ENCODE peak calls at places on chromosomes 13 and 19, in nine cellular contexts. One of them, this sample, is unnamed.

GRCh38 chr13:49428041-49428763 is 15.7 kb downstream of the CAB39L start:
- DNase-seq in NCI-H2171 treated with DMSO at 0.1 percent for 48 hours: no peak
- DNase-seq in occipital lobe: no peak
- DNase-seq in SK-MEL-5: no peak
- DNase-seq in AG10803: no peak
- DNase-seq in A172: no peak
- DNase-seq in GM23338: no peak
- DNase-seq in H54: no peak
- DNase-seq in testis: no peak
- DNase-seq in this sample: peak; percentile 40

GRCh38 chr13:35210234-35210633 is 266.3 kb downstream of the MAB21L1 start:
- DNase-seq in NCI-H2171 treated with DMSO at 0.1 percent for 48 hours: peak; percentile 33
- DNase-seq in occipital lobe: no peak
- DNase-seq in SK-MEL-5: peak; percentile 55
- DNase-seq in AG10803: peak; percentile 8
- DNase-seq in A172: no peak
- DNase-seq in GM23338: no peak
- DNase-seq in H54: no peak
- DNase-seq in testis: no peak
- DNase-seq in this sample: peak; percentile 50

GRCh38 chr13:75829874-75830273 is 193.7 kb downstream of the LMO7 start:
- DNase-seq in NCI-H2171 treated with DMSO at 0.1 percent for 48 hours: no peak
- DNase-seq in occipital lobe: no peak
- DNase-seq in SK-MEL-5: no peak
- DNase-seq in AG10803: peak; percentile 30
- DNase-seq in A172: no peak
- DNase-seq in GM23338: no peak
- DNase-seq in H54: no peak
- DNase-seq in testis: no peak
- DNase-seq in this sample: no peak

GRCh38 chr19:1421958-1422305 is 14.5 kb downstream of the DAZAP1 start:
- DNase-seq in NCI-H2171 treated with DMSO at 0.1 percent for 48 hours: no peak
- DNase-seq in occipital lobe: no peak
- DNase-seq in SK-MEL-5: no peak
- DNase-seq in AG10803: no peak
- DNase-seq in A172: no peak
- DNase-seq in GM23338: no peak
- DNase-seq in H54: no peak
- DNase-seq in testis: no peak
- DNase-seq in this sample: no peak

GRCh38 chr19:50906217-50906616 is 5.0 kb downstream of the KLK4 start:
- DNase-seq in NCI-H2171 treated with DMSO at 0.1 percent for 48 hours: no peak
- DNase-seq in occipital lobe: no peak
- DNase-seq in SK-MEL-5: peak; percentile 69
- DNase-seq in AG10803: no peak
- DNase-seq in A172: no peak
- DNase-seq in GM23338: peak; percentile 93
- DNase-seq in H54: no peak
- DNase-seq in testis: peak; percentile 52
- DNase-seq in this sample: peak; percentile 20

GRCh38 chr19:17686027-17686511 is 2.1 kb downstream of the UNC13A start:
- DNase-seq in NCI-H2171 treated with DMSO at 0.1 percent for 48 hours: no peak
- DNase-seq in occipital lobe: peak; percentile 61
- DNase-seq in SK-MEL-5: no peak
- DNase-seq in AG10803: no peak
- DNase-seq in A172: no peak
- DNase-seq in GM23338: peak; percentile 69
- DNase-seq in H54: no peak
- DNase-seq in testis: no peak
- DNase-seq in this sample: no peak

GRCh38 chr13:81639984-81640582 is 1299.2 kb upstream of the SPRY2 start:
- DNase-seq in NCI-H2171 treated with DMSO at 0.1 percent for 48 hours: no peak
- DNase-seq in occipital lobe: no peak
- DNase-seq in SK-MEL-5: peak; percentile 64
- DNase-seq in AG10803: no peak
- DNase-seq in A172: peak; percentile 13
- DNase-seq in GM23338: peak; percentile 36
- DNase-seq in H54: peak; percentile 8
- DNase-seq in testis: peak; percentile 65
- DNase-seq in this sample: peak; percentile 13

GRCh38 chr13:59088716-59089115 is 1075.0 kb downstream of the DIAPH3 start:
- DNase-seq in NCI-H2171 treated with DMSO at 0.1 percent for 48 hours: no peak
- DNase-seq in occipital lobe: no peak
- DNase-seq in SK-MEL-5: no peak
- DNase-seq in AG10803: no peak
- DNase-seq in A172: peak; percentile 43
- DNase-seq in GM23338: no peak
- DNase-seq in H54: no peak
- DNase-seq in testis: no peak
- DNase-seq in this sample: peak; percentile 9

GRCh38 chr19:16661480-16662034 is 618 bp downstream of the TMEM38A start:
- DNase-seq in NCI-H2171 treated with DMSO at 0.1 percent for 48 hours: peak; percentile 23
- DNase-seq in occipital lobe: no peak
- DNase-seq in SK-MEL-5: no peak
- DNase-seq in AG10803: no peak
- DNase-seq in A172: no peak
- DNase-seq in GM23338: peak; percentile 72
- DNase-seq in H54: no peak
- DNase-seq in testis: peak; percentile 57
- DNase-seq in this sample: peak; percentile 29

GRCh38 chr13:44224433-44225149 is 149.0 kb upstream of the SERP2 start:
- DNase-seq in NCI-H2171 treated with DMSO at 0.1 percent for 48 hours: no peak
- DNase-seq in occipital lobe: no peak
- DNase-seq in SK-MEL-5: no peak
- DNase-seq in AG10803: no peak
- DNase-seq in A172: no peak
- DNase-seq in GM23338: no peak
- DNase-seq in H54: no peak
- DNase-seq in testis: peak; percentile 41
- DNase-seq in this sample: no peak

GRCh38 chr13:72174549-72174948 is 307.5 kb upstream of the DACH1 start:
- DNase-seq in NCI-H2171 treated with DMSO at 0.1 percent for 48 hours: no peak
- DNase-seq in occipital lobe: no peak
- DNase-seq in SK-MEL-5: no peak
- DNase-seq in AG10803: no peak
- DNase-seq in A172: no peak
- DNase-seq in GM23338: no peak
- DNase-seq in H54: no peak
- DNase-seq in testis: no peak
- DNase-seq in this sample: no peak

GRCh38 chr19:14565298-14565679 is 6.6 kb downstream of the NDUFB7 start:
- DNase-seq in NCI-H2171 treated with DMSO at 0.1 percent for 48 hours: no peak
- DNase-seq in occipital lobe: peak; percentile 68
- DNase-seq in SK-MEL-5: no peak
- DNase-seq in AG10803: no peak
- DNase-seq in A172: no peak
- DNase-seq in GM23338: no peak
- DNase-seq in H54: no peak
- DNase-seq in testis: no peak
- DNase-seq in this sample: no peak

GRCh38 chr19:29539668-29540067 is 13.9 kb downstream of the VSTM2B start:
- DNase-seq in NCI-H2171 treated with DMSO at 0.1 percent for 48 hours: no peak
- DNase-seq in occipital lobe: no peak
- DNase-seq in SK-MEL-5: no peak
- DNase-seq in AG10803: no peak
- DNase-seq in A172: no peak
- DNase-seq in GM23338: no peak
- DNase-seq in H54: no peak
- DNase-seq in testis: no peak
- DNase-seq in this sample: no peak

GRCh38 chr19:55615553-55616394 is 8.6 kb downstream of the ZNF784 start:
- DNase-seq in NCI-H2171 treated with DMSO at 0.1 percent for 48 hours: no peak
- DNase-seq in occipital lobe: no peak
- DNase-seq in SK-MEL-5: no peak
- DNase-seq in AG10803: no peak
- DNase-seq in A172: no peak
- DNase-seq in GM23338: peak; percentile 17
- DNase-seq in H54: no peak
- DNase-seq in testis: no peak
- DNase-seq in this sample: no peak

GRCh38 chr19:15081911-15082310 is at the start of gene OR1I1:
- DNase-seq in NCI-H2171 treated with DMSO at 0.1 percent for 48 hours: no peak
- DNase-seq in occipital lobe: no peak
- DNase-seq in SK-MEL-5: no peak
- DNase-seq in AG10803: no peak
- DNase-seq in A172: no peak
- DNase-seq in GM23338: no peak
- DNase-seq in H54: no peak
- DNase-seq in testis: no peak
- DNase-seq in this sample: no peak

GRCh38 chr13:30418886-30419459 is 3.3 kb upstream of the UBE2L5 start:
- DNase-seq in NCI-H2171 treated with DMSO at 0.1 percent for 48 hours: no peak
- DNase-seq in occipital lobe: no peak
- DNase-seq in SK-MEL-5: no peak
- DNase-seq in AG10803: peak; percentile 29
- DNase-seq in A172: no peak
- DNase-seq in GM23338: no peak
- DNase-seq in H54: no peak
- DNase-seq in testis: no peak
- DNase-seq in this sample: no peak

GRCh38 chr19:58059003-58059671 is at the start of gene ZNF135:
- DNase-seq in NCI-H2171 treated with DMSO at 0.1 percent for 48 hours: peak; percentile 89
- DNase-seq in occipital lobe: peak; percentile 81
- DNase-seq in SK-MEL-5: peak; percentile 22
- DNase-seq in AG10803: peak; percentile 77
- DNase-seq in A172: no peak
- DNase-seq in GM23338: peak; percentile 94
- DNase-seq in H54: no peak
- DNase-seq in testis: peak; percentile 90
- DNase-seq in this sample: peak; percentile 78

GRCh38 chr19:38023245-38023644 is 116.2 kb downstream of the SIPA1L3 start:
- DNase-seq in NCI-H2171 treated with DMSO at 0.1 percent for 48 hours: no peak
- DNase-seq in occipital lobe: no peak
- DNase-seq in SK-MEL-5: no peak
- DNase-seq in AG10803: peak; percentile 28
- DNase-seq in A172: no peak
- DNase-seq in GM23338: no peak
- DNase-seq in H54: no peak
- DNase-seq in testis: no peak
- DNase-seq in this sample: no peak

GRCh38 chr19:32138416-32138815 is 207.0 kb upstream of the ZNF507 start:
- DNase-seq in NCI-H2171 treated with DMSO at 0.1 percent for 48 hours: no peak
- DNase-seq in occipital lobe: no peak
- DNase-seq in SK-MEL-5: peak; percentile 15
- DNase-seq in AG10803: no peak
- DNase-seq in A172: no peak
- DNase-seq in GM23338: peak; percentile 18
- DNase-seq in H54: no peak
- DNase-seq in testis: no peak
- DNase-seq in this sample: no peak

GRCh38 chr19:29663861-29664752 is 1.2 kb upstream of the PLEKHF1 start:
- DNase-seq in NCI-H2171 treated with DMSO at 0.1 percent for 48 hours: no peak
- DNase-seq in occipital lobe: no peak
- DNase-seq in SK-MEL-5: no peak
- DNase-seq in AG10803: peak; percentile 73
- DNase-seq in A172: no peak
- DNase-seq in GM23338: no peak
- DNase-seq in H54: no peak
- DNase-seq in testis: no peak
- DNase-seq in this sample: peak; percentile 21

GRCh38 chr13:28558567-28558966 is 63.6 kb upstream of the FLT1 start:
- DNase-seq in NCI-H2171 treated with DMSO at 0.1 percent for 48 hours: no peak
- DNase-seq in occipital lobe: no peak
- DNase-seq in SK-MEL-5: no peak
- DNase-seq in AG10803: no peak
- DNase-seq in A172: no peak
- DNase-seq in GM23338: no peak
- DNase-seq in H54: no peak
- DNase-seq in testis: no peak
- DNase-seq in this sample: no peak

This sample was measured in adipocyte.